ENCODE peak calls at places on chromosomes 3 and 15, in ten cellular contexts. L is lower leg skin, G is HFF-Myc, I is foreskin fibroblast, H is colonic mucosa, D is heart right ventricle, W is mucosa of descending colon, P is SJSA1, A is cardiac muscle cell, F is upper lobe of right lung. X is an unnamed sample.

GRCh38 chr15:70475921-70476320 is 287.4 kb downstream of the UACA start:
- DNase-seq in H (no peak), F (no peak), A (no peak), W (no peak), L (no peak), G (no peak), P (no peak), D (no peak), I (no peak), X (no peak)

GRCh38 chr3:41893977-41894376 is 67.9 kb downstream of the ULK4 start:
- DNase-seq in G (peak; percentile 12), A (peak; percentile 50), L (no peak), D (no peak), W (no peak), P (no peak), H (peak; percentile 37), F (no peak), I (peak; percentile 41), X (peak; percentile 28)

GRCh38 chr15:41523097-41523496 is 9.5 kb upstream of the LTK start:
- DNase-seq in P (no peak), W (no peak), D (no peak), G (no peak), L (no peak), F (no peak), H (no peak), I (no peak), A (no peak), X (no peak)

GRCh38 chr15:81274932-81275341 is 49.0 kb downstream of the STARD5 start:
- DNase-seq in I (peak; percentile 73), W (peak; percentile 85), L (peak; percentile 93), P (peak; percentile 75), H (peak; percentile 89), G (peak; percentile 76), A (peak; percentile 80), D (peak; percentile 76), F (peak; percentile 79), X (peak; percentile 49)

GRCh38 chr3:127043731-127044510 is 61.0 kb downstream of the PLXNA1 start:
- DNase-seq in I (no peak), G (no peak), W (no peak), H (no peak), A (no peak), D (no peak), F (peak; percentile 43), P (no peak), L (no peak), X (no peak)

GRCh38 chr3:123064506-123064905 is 2.3 kb upstream of the PDIA5 start:
- DNase-seq in F (no peak), D (no peak), G (no peak), W (no peak), P (no peak), I (no peak), A (no peak), H (no peak), L (no peak), X (no peak)

GRCh38 chr3:143433787-143434378 is 314.3 kb downstream of the CHST2 start:
- DNase-seq in H (peak; percentile 42), P (no peak), I (no peak), G (no peak), F (no peak), L (no peak), D (no peak), W (no peak), A (no peak), X (no peak)

GRCh38 chr3:104519968-104520655 is 846.6 kb upstream of the ALCAM start:
- DNase-seq in L (no peak), A (no peak), F (no peak), W (no peak), I (no peak), G (no peak), D (no peak), H (no peak), P (no peak), X (no peak)

GRCh38 chr3:48125886-48126622 is 62.2 kb downstream of the CDC25A start:
- DNase-seq in P (no peak), F (no peak), H (no peak), I (no peak), G (no peak), A (no peak), W (no peak), L (no peak), D (no peak), X (no peak)

GRCh38 chr3:48123346-48123745 is 64.9 kb downstream of the CDC25A start:
- DNase-seq in A (no peak), H (no peak), P (no peak), L (no peak), W (no peak), G (no peak), D (no peak), I (no peak), F (no peak), X (no peak)

GRCh38 chr3:48128779-48129178 is 59.4 kb downstream of the CDC25A start:
- DNase-seq in G (no peak), A (no peak), F (no peak), L (no peak), P (no peak), I (no peak), H (no peak), D (no peak), W (no peak), X (no peak)

GRCh38 chr3:48122504-48122903 is 65.7 kb downstream of the CDC25A start:
- DNase-seq in G (no peak), I (no peak), L (no peak), P (no peak), A (no peak), H (no peak), D (no peak), F (no peak), W (no peak), X (no peak)

DNA sequence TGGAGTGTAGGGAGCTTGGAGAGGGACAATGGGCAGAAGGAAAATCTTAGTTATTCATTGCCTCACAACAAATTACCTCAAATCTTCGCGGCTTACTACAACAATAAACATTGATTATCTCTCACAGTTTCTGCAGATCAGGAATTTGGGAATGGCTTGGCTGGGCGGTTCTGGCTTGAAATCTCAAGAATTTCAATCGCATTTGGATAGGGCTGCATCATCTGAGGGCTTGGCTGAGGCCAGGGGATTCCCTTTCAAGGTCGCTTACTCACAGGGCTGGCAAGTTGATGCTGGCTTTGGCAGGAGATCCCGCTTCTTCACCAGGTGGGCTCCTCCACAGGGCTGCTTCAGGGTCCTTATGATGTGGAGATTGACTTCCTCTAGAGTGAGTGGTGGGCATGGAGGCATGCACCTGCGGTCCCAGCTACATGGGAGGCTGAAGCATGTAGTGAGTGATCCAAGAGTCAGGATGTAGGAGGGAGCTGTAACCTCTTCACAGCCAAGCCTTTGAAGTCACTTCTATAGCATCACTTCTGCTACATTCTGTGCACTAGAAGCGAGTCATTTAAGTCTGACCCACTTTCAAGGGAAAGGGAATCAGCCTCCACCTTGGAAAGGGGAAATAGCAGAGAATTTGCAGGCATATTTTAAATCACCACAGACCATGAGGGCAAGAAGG is 63.1 kb downstream of the CDC25A start:
- DNase-seq in G (no peak), W (no peak), L (peak; percentile 85), I (no peak), D (no peak), P (peak; percentile 69), F (no peak), A (no peak), H (no peak), X (peak; percentile 38)
- H3K4me3 ChIP-seq in G (no peak overlapping the region), W (no peak overlapping the region), L (no peak overlapping the region), I (no peak overlapping the region), D (no peak overlapping the region), P (no peak overlapping the region), F (no peak overlapping the region), A (no peak overlapping the region), H (no peak overlapping the region), X (no peak overlapping the region)

GRCh38 chr3:14811733-14812132 is 7.0 kb upstream of the FGD5 start:
- DNase-seq in A (no peak), F (no peak), W (no peak), G (no peak), L (no peak), H (no peak), I (no peak), P (no peak), D (no peak), X (no peak)

GRCh38 chr3:14808502-14809266 is 10.1 kb upstream of the FGD5 start:
- DNase-seq in I (no peak), P (no peak), D (no peak), H (no peak), L (no peak), G (no peak), F (no peak), A (no peak), W (no peak), X (no peak)

GRCh38 chr3:14810795-14811661 is 7.7 kb upstream of the FGD5 start:
- DNase-seq in F (no peak), P (no peak), L (no peak), A (no peak), H (no peak), G (no peak), I (no peak), D (peak; percentile 26), W (no peak), X (no peak)

GRCh38 chr3:14812196-14812785 is 6.5 kb upstream of the FGD5 start:
- DNase-seq in L (no peak), F (no peak), A (no peak), D (no peak), I (no peak), W (no peak), G (no peak), P (no peak), H (no peak), X (no peak)

GRCh38 chr3:14810070-14810732 is 8.6 kb upstream of the FGD5 start:
- DNase-seq in G (no peak), F (peak; percentile 71), I (no peak), H (no peak), W (no peak), L (no peak), A (peak; percentile 56), D (peak; percentile 59), P (no peak), X (no peak)
- H3K4me3 ChIP-seq in G (no peak overlapping the region), F (peak overlapping the region; percentile 62), I (no peak overlapping the region), H (peak overlapping the region; percentile 5), W (no peak overlapping the region), L (peak overlapping the region; percentile 10), A (peak overlapping the region; percentile 44), D (peak overlapping the region; percentile 55), P (no peak overlapping the region), X (no peak overlapping the region)

GRCh38 chr15:38072007-38072506 is 137.6 kb downstream of the TMCO5A start:
- DNase-seq in I (no peak), G (no peak), D (no peak), A (no peak), F (no peak), L (no peak), P (no peak), W (no peak), H (peak; percentile 82), X (no peak)

GRCh38 chr15:38072507-38073277 is 138.3 kb downstream of the TMCO5A start:
- DNase-seq in G (peak; percentile 77), L (peak; percentile 91), H (peak; percentile 56), D (peak; percentile 79), W (peak; percentile 77), P (peak; percentile 69), I (peak; percentile 69), A (peak; percentile 60), F (peak; percentile 84), X (no peak)

GRCh38 chr15:38069506-38069905 is 135.1 kb downstream of the TMCO5A start:
- DNase-seq in F (peak; percentile 66), I (peak; percentile 84), G (peak; percentile 88), P (peak; percentile 69), D (no peak), H (peak; percentile 85), W (peak; percentile 74), A (no peak), L (peak; percentile 87), X (no peak)

GRCh38 chr15:38070778-38071177 is 136.3 kb downstream of the TMCO5A start:
- DNase-seq in A (no peak), P (no peak), D (no peak), H (no peak), W (no peak), G (no peak), L (no peak), F (no peak), I (no peak), X (no peak)

GRCh38 chr15:38071211-38071972 is 137.0 kb downstream of the TMCO5A start:
- DNase-seq in I (no peak), W (no peak), L (no peak), P (no peak), G (no peak), D (no peak), H (no peak), F (no peak), A (no peak), X (no peak)
- H3K4me3 ChIP-seq in I (no peak overlapping the region), W (no peak overlapping the region), L (no peak overlapping the region), P (no peak overlapping the region), G (no peak overlapping the region), D (no peak overlapping the region), H (no peak overlapping the region), F (no peak overlapping the region), A (no peak overlapping the region), X (no peak overlapping the region)

DNA sequence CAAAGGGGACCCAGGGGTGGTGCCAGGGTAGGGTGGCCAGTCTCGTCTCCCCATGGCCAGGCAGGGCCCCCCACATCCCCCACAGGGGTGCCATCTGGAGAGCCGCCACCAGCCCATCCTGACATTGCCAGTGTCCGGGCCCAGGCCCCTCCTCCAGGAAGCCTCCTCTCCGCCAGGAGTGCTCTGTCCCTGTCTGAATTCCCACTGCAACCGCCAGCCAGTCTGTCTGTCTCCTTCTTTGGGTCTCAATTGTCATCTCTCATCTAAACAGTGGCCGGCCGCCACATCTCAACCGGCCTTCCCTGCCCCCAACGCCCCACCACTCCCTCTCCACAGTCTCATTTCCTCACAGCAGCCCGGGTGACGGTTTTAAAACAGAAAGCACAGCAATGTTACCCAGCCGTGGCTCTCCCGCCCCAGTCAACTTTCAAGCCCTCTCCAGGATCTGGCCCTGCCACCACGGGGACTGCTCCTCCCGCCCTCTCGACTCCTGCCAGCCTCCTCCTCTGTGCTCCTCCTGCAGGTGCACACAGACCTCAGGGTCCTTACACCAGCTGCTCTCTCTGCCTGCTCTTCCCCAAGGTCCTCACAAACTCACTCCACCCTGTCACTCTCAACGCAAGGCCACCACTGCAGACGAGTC is 57.0 kb downstream of the IQSEC1 start:
- DNase-seq in D (peak; percentile 67), A (no peak), H (peak; percentile 62), I (no peak), P (no peak), L (peak; percentile 91), G (no peak), F (peak; percentile 81), W (peak; percentile 69), X (no peak)
- H3K4me3 ChIP-seq in D (peak overlapping the region; percentile 1), A (no peak overlapping the region), H (peak overlapping the region; percentile 14), I (no peak overlapping the region), P (no peak overlapping the region), L (no peak overlapping the region), G (no peak overlapping the region), F (peak overlapping the region; percentile 46), W (no peak overlapping the region), X (no peak overlapping the region)

X was measured in AG09309.